ENCODE peak calls at places on chromosomes 3 and 15, in seven cellular contexts. B is sigmoid colon, H is OCI-LY7, T is neural progenitor cell, Y is tibial nerve, W is stomach, D is cardiac muscle cell. S is an unnamed sample. For H3K4me1, the result is how much of the 10 kb centered on the place peaks cover.

GRCh38 chr15:38076806-38077205 is 142.4 kb downstream of the TMCO5A start:
- DNase-seq in W (no peak), B (no peak), T (peak), Y (peak), D (no peak), H (peak), S (no peak)

GRCh38 chr15:63736287-63736686 is 97.5 kb downstream of the HERC1 start:
- DNase-seq in W (no peak), T (no peak), B (no peak), D (no peak), H (no peak), Y (no peak), S (no peak)

GRCh38 chr3:155805204-155805801 is 775 bp downstream of the C3orf33 start:
- DNase-seq in Y (no peak), W (peak), D (no peak), B (peak), H (no peak), T (peak), S (no peak)

GRCh38 chr15:55475842-55476241 is 32.2 kb downstream of the DNAAF4 start:
- DNase-seq in B (no peak), T (no peak), D (no peak), W (no peak), Y (no peak), H (no peak), S (no peak)

GRCh38 chr3:185912929-185913901 is 24.6 kb downstream of the TRA2B start:
- DNase-seq in B (no peak), W (no peak), Y (no peak), T (no peak), H (no peak), D (no peak), S (no peak)

GRCh38 chr3:179771797-179772196 is 119.0 kb downstream of the USP13 start:
- DNase-seq in D (peak), B (no peak), W (no peak), T (no peak), H (no peak), Y (no peak), S (no peak)

GRCh38 chr15:28105793-28106192 is 6.7 kb upstream of the OCA2 start:
- DNase-seq in Y (no peak), B (peak), H (no peak), W (no peak), D (no peak), T (no peak), S (no peak)

GRCh38 chr3:129611812-129612349 is 5.4 kb upstream of the PLXND1 start:
- DNase-seq in T (peak), B (no peak), W (no peak), H (no peak), Y (no peak), D (no peak), S (no peak)

GRCh38 chr3:39548282-39548681 is 80.8 kb downstream of the MOBP start:
- DNase-seq in B (no peak), T (no peak), Y (no peak), H (no peak), D (no peak), W (no peak), S (no peak)

GRCh38 chr3:15982667-15983145 is 184.9 kb upstream of the ANKRD28 start:
- DNase-seq in D (no peak), T (peak), B (no peak), Y (no peak), W (no peak), H (no peak), S (no peak)

GRCh38 chr15:60720493-60721231 is 241.7 kb upstream of the ICE2 start:
- DNase-seq in D (no peak), H (no peak), W (no peak), T (no peak), Y (no peak), B (no peak), S (no peak)

GRCh38 chr3:139480585-139480984 is 4.3 kb upstream of the RBP2 start:
- DNase-seq in H (no peak), T (no peak), D (no peak), W (no peak), Y (no peak), B (no peak), S (no peak)

GRCh38 chr15:53611145-53611920 is 148.1 kb downstream of the WDR72 start:
- DNase-seq in W (no peak), D (no peak), B (no peak), Y (no peak), T (no peak), H (no peak), S (no peak)

GRCh38 chr3:14137004-14137403 is 12.2 kb downstream of the TMEM43 start:
- DNase-seq in B (no peak), T (no peak), W (peak), Y (no peak), D (peak), H (no peak), S (no peak)

GRCh38 chr3:43994594-43995077 is 247.1 kb upstream of the TOPAZ1 start:
- DNase-seq in D (no peak), B (no peak), W (no peak), H (peak), Y (no peak), T (peak), S (no peak)

GRCh38 chr3:43995929-43996378 is 245.7 kb upstream of the TOPAZ1 start:
- DNase-seq in Y (no peak), T (peak), W (no peak), H (peak), D (peak), B (no peak), S (no peak)

GRCh38 chr3:43997788-43998373 is 243.8 kb upstream of the TOPAZ1 start:
- DNase-seq in D (peak), H (peak), B (no peak), Y (no peak), W (no peak), T (peak), S (no peak)

GRCh38 chr3:43996379-43997301 is 245.0 kb upstream of the TOPAZ1 start:
- DNase-seq in D (peak), W (no peak), Y (no peak), H (peak), T (peak), B (no peak), S (peak)

DNA sequence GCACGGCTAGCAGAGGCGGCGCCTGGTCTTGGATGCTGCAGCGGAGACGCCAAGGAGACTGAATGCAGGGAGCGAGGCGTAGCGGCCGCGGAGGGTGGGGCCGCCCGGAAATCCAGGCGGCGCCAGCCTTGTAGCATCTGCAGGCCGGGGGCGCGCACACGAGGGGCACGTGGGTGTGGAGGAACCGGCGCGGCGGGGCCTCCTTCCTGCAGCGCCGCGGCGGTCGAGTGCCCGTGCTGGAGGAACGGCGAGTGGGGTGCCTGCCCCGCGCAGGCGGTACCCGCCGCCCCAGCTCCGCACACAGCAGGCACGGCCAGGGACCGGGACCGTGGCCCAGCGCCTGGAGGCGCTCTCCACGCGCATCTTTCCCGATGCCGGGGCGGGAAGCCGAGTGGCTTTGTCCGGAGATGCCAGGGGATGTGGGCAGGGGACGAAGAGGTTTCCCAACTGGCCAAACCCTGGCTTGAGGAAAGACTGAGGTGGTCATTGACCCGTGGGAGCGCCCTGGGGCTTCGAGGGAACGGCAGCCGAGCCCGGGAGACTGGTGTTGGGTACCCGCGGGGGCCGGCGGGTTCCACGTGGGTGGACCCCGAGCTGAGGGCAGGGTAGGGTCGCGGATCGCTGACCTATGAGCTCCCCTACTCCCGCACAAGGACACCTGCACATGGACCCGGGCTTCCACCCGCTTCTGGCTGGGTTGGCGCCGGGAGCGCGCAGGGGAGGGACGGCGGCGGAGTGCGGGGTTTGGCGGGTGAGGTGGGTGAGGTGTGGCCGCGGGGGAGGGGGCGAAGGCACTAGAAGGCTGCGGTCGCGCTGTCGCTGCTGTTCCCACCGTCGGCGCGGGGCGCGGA is 246.4 kb upstream of the TOPAZ1 start:
- DNase-seq in T (peak), D (peak), H (peak), B (no peak), Y (no peak), W (no peak), S (peak)
- TF ChIP-seq CTCF in T (peak), D (no peak), H (peak), B (no peak), Y (no peak), W (no peak), S (no peak)

GRCh38 chr3:124609402-124609801 is 120.8 kb upstream of the UMPS start:
- DNase-seq in W (no peak), B (no peak), Y (no peak), T (no peak), H (no peak), D (no peak), S (no peak)
- H3K4me1 ChIP-seq in W (under half), B (under half), Y (under half), T (under half), H (under half), D (under half), S (under half)

DNA sequence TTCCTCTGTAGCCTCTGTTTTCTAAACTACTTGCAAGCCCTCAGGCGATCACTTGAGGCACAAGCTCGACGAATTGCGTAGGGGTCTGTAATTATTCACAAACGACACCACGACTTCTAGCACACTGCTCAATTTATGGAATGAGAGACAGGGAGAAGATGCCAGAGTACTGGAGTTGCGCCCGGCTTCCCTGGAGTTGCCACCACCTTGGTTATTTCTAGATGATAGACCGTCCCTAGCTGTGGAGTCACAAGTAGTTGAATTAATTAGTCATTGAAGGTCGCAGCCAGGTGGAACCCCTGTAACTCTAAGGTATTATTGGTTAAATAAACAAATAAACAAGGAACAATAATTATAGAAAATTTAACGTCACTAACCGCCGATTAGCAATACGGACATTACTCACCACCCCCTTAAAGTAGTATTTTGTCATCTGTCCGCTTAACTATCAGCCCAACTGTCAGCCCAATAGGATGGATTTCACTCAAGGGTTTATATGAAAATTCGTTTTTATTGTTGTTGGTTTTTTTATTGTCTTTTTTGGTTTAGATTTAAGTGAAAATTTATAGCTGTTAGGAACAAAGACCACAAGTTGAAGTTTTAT is 875 bp upstream of the AZI2 start:
- DNase-seq in B (no peak), T (no peak), D (no peak), Y (peak), H (no peak), W (no peak), S (no peak)
- TF ChIP-seq CTCF in B (no peak), T (no peak), D (no peak), Y (no peak), H (no peak), W (no peak), S (no peak)

DNA sequence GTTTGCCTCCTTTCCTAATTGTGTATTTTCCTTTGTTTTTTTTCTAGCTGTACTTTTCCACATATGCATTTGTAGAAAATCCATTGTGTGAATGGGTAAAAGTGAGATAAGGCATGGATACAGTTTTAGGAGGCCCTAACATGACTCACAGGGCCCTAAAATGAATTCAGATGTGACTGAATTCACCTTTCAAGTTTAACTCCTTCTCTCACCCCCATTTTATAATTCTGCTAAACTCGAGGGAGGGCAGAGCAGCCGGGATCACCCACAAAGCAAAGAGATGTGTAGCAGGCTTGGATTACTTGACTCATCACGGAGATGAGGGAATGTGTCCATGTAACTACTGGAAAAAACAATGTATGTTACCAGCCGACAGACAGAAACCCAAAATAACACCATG is 59.9 kb downstream of the FOXP1 start:
- DNase-seq in D (no peak), B (no peak), Y (no peak), T (no peak), H (no peak), W (no peak), S (no peak)
- H3K4me1 ChIP-seq in D (under half), B (under half), Y (under half), T (under half), H (under half), W (under half), S (under half)

DNA sequence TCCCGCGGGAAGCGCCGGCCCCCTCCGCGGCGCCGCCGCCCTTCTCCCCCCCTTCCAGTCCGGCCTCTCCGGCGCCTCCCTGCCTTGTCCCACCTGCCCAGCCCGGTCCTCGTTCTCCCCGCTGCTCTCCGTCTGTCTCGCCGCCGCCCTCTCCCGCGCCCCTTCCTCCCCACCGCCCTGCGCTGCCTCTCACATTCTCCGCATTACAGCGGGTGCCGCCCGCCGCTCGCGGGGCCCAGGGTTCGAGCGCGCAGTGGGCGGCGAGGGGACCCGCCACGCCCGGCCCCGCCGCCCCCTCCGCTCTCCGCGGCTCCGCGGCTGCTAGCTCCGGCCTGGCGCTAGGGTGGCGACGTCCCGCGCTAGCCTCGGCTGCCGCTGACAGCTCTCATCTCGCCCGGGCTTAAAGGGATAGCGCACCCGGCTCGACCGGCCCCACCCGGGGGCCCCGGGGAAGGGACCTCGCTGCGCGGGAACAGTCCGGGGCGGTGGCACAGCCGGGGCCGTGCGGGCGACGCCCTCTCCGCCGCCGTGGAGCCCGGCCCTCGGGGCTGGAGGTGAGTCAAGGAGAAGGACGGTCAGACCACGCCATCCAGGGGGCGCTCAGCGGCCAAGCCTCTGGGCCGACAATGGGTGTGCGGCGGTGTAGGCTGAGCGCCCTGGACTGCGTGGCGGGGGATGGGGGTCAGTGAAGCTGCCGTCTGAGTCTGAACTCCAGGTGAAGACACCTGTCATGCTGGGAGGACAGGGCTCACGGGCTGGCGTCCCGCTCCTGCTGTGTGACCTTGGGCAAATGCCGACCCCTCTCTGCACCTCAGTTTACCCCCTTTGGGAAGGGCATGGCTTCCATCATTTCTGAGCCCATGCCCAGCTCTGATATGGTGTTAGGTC is 187.4 kb upstream of the LINGO1 start:
- DNase-seq in D (peak), W (no peak), B (no peak), T (peak), H (no peak), Y (no peak), S (peak)
- TF ChIP-seq CTCF in D (peak), W (no peak), B (no peak), T (peak), H (no peak), Y (no peak), S (peak)